ENCODE peak calls at places on chromosomes 3 and 15, in four cellular contexts. Z is K562, K is GM12878, J is HepG2. P is an unnamed sample.

GRCh38 chr3:141373768-141374526 is 5.6 kb downstream of the ZBTB38 start:
- DNase-seq in Z (no peak), K (no peak), J (no peak), P (no peak)

GRCh38 chr15:68075764-68076385 is 21.8 kb downstream of the PIAS1 start:
- DNase-seq in J (no peak), K (no peak), Z (no peak), P (no peak)

GRCh38 chr3:49469037-49469875 is 811 bp upstream of the DAG1 start:
- DNase-seq in K (no peak), Z (peak), J (peak), P (peak)

GRCh38 chr15:77702211-77702957 is 69.7 kb upstream of the LINGO1 start:
- DNase-seq in Z (peak), J (no peak), K (no peak), P (no peak)

GRCh38 chr3:131821376-131821775 is 213.4 kb downstream of the CPNE4 start:
- DNase-seq in K (no peak), Z (no peak), J (no peak), P (no peak)

GRCh38 chr3:133042778-133043177 is 4.6 kb downstream of the TMEM108 start:
- DNase-seq in Z (no peak), K (no peak), J (no peak), P (no peak)

GRCh38 chr15:66077320-66077663 is 176.3 kb downstream of the MEGF11 start:
- DNase-seq in J (no peak), K (no peak), Z (no peak), P (no peak)

GRCh38 chr15:46576611-46577010 is 941.8 kb downstream of the SQOR start:
- DNase-seq in Z (no peak), J (no peak), K (no peak), P (no peak)

GRCh38 chr3:155744626-155745324 is at the start of gene PLCH1:
- DNase-seq in K (no peak), Z (peak), J (peak), P (peak)

GRCh38 chr3:197001972-197002700 is 27.5 kb downstream of the MELTF start:
- DNase-seq in Z (no peak), J (no peak), K (no peak), P (no peak)

GRCh38 chr3:61117045-61117898 is 134.0 kb downstream of the FHIT start:
- DNase-seq in Z (no peak), K (no peak), J (no peak), P (no peak)

GRCh38 chr15:23855260-23855659 is 168.2 kb upstream of the NDN start:
- DNase-seq in Z (no peak), K (no peak), J (no peak), P (no peak)

GRCh38 chr15:28019594-28020320 is 79.4 kb downstream of the OCA2 start:
- DNase-seq in J (no peak), K (no peak), Z (peak), P (peak)

GRCh38 chr3:33250712-33251111 is 26.5 kb upstream of the FBXL2 start:
- DNase-seq in Z (no peak), K (no peak), J (no peak), P (no peak)

GRCh38 chr15:63365004-63365555 is 16.6 kb downstream of the CA12 start:
- DNase-seq in K (no peak), J (no peak), Z (no peak), P (no peak)

GRCh38 chr3:46280105-46280797 is 38.0 kb downstream of the CCR3 start:
- DNase-seq in Z (no peak), K (no peak), J (no peak), P (no peak)

GRCh38 chr15:69119016-69119415 is 41.4 kb upstream of the GLCE start:
- DNase-seq in K (no peak), J (no peak), Z (no peak), P (no peak)

GRCh38 chr3:45790611-45791010 is 5.7 kb downstream of the SLC6A20 start:
- DNase-seq in K (no peak), J (no peak), Z (no peak), P (no peak)

GRCh38 chr3:151614-152189 is 44.9 kb upstream of the CHL1 start:
- DNase-seq in Z (no peak), J (no peak), K (no peak), P (no peak)

GRCh38 chr15:80639168-80639555 is 55.9 kb upstream of the ABHD17C start:
- DNase-seq in K (no peak), J (no peak), Z (no peak), P (no peak)

GRCh38 chr15:98953000-98953776 is 54.4 kb downstream of the PGPEP1L start:
- DNase-seq in Z (no peak), J (no peak), K (peak), P (no peak)

GRCh38 chr3:100748220-100748619 is 38.9 kb downstream of the TFG start:
- DNase-seq in Z (peak), J (no peak), K (no peak), P (no peak)

GRCh38 chr3:195458188-195458800 is 15.5 kb upstream of the ACAP2 start:
- DNase-seq in K (no peak), Z (no peak), J (no peak), P (no peak)
- TF ChIP-seq NFIC in K (no peak), Z (no peak), J (no peak), P (no peak)

DNA sequence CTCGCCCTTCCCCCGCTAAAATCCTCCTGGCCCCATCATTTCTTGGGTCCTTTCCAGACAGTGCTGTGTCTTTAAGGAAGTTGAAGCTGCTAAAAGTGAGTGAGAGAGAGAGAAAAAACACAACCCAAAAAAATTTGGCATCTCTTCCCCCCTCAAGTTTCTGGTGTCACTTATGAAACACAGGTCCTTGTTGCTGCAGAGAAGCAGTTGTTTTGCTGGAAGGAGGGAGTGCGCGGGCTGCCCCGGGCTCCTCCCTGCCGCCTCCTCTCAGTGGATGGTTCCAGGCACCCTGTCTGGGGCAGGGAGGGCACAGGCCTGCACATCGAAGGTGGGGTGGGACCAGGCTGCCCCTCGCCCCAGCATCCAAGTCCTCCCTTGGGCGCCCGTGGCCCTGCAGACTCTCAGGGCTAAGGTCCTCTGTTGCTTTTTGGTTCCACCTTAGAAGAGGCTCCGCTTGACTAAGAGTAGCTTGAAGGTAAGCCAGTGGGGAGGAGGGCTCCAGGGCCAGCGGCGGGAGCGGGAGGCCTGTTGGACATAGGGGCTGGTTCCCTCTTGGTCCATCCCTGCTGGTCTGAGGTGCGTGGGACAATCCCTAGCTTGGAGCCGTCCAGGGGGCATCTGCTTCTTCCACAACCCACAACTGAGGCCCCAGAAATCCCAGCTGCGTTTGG is at the start of gene ISLR:
- DNase-seq in Z (no peak), K (no peak), J (no peak), P (peak)
- TF ChIP-seq NFIC in Z (no peak), K (no peak), J (no peak), P (peak)

GRCh38 chr15:89817701-89818280 is 3.1 kb upstream of the ANPEP start:
- DNase-seq in K (no peak), J (no peak), Z (no peak), P (no peak)
- TF ChIP-seq NFIC in K (no peak), J (no peak), Z (no peak), P (no peak)

GRCh38 chr15:70477750-70478250 is 285.6 kb downstream of the UACA start:
- DNase-seq in J (no peak), K (no peak), Z (no peak), P (no peak)

GRCh38 chr15:70480196-70480856 is 283.0 kb downstream of the UACA start:
- DNase-seq in Z (no peak), K (no peak), J (no peak), P (no peak)

GRCh38 chr15:70479056-70479455 is 284.3 kb downstream of the UACA start:
- DNase-seq in K (no peak), Z (no peak), J (no peak), P (no peak)

GRCh38 chr15:70479785-70480184 is 283.6 kb downstream of the UACA start:
- DNase-seq in Z (no peak), K (no peak), J (no peak), P (no peak)

GRCh38 chr15:70478251-70478990 is 284.9 kb downstream of the UACA start:
- DNase-seq in J (no peak), Z (no peak), K (no peak), P (peak)
- TF ChIP-seq NFIC in J (no peak), Z (no peak), K (no peak), P (no peak)

DNA sequence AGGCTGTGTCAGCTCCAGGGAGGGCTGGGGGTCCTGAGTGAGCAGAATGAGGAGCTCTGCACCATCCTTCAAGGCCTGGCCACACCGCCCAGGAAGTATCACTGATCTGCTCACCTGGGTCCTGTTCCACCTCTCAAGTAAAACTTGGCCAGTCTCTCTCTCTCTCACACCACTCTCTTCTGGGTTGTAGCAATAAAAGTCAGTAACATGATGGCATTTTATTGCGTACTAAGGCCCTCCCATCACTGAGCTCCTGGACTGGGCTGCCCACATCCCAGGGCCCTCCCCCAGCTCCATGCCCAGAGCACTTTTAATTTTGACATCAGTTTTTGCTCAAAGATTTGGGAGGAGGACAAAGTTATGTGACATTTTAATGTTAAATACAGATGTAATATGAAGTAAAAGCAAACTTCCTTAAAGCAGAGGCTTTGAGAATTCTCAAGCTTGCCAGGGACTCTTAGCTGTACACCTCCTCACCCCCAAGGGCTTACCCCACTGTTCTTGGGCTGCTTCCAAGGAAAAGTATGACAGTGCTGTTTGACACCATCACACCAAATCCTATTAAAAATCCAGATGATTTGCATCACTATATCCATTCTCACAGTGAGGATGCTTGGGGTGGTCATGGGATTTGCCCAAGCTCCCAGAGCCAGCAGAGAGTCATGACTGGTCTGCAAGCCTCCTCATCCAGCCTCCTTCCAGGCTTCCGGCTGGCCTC is 105.1 kb upstream of the SLCO2A1 start:
- DNase-seq in K (no peak), Z (no peak), J (no peak), P (no peak)
- TF ChIP-seq NFIC in K (no peak), Z (no peak), J (no peak), P (no peak)

DNA sequence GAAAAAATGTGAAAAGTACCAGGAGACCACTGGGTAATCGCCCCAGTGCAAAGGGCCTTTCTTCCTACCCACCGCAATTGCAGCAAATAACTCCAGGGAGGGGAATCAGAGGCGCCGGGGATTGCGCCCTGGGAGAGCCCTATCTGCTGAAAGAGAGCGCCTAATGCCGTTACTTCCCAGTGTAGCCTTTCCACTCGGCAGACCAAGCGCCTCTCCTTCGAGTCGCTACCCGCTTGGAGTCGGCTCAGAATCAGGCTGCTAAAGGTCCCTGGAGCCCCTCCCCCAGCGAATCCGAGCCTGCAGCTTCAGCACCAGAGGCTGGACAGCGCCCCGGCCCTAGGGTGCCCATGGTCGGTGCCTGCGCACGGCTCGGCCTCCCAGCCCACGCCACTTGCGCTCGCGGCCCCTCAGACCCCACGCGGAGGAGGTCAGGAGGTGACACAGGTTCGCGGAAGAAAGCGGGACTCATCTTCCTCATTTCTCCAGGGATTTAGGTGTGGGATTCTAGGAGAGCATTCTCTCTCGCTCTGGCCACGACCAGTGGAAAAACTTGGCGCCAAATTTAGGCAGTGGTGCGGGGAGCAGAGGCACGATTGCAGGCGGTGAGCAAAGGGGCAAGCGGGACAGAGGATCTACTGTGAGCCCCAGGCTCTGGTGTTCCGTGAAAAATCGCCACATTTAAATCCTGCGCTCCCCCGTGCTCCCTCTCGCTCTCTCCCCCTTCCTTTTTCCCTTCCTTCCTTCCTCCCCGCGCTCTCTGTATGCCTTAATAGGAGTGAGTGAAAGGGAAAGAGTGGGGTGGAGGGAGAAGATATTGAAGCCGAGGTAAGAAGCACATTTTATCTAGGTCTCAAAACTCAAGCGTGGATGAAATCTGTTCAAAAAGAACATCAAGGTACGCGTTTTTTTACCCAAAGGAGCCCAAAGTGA is 15.4 kb upstream of the AEN start:
- DNase-seq in K (no peak), Z (peak), J (no peak), P (peak)
- TF ChIP-seq NFIC in K (no peak), Z (no peak), J (no peak), P (no peak)

GRCh38 chr3:169661567-169662214 is 1.8 kb downstream of the MECOM start:
- DNase-seq in Z (peak), K (no peak), J (no peak), P (peak)
- TF ChIP-seq NFIC in Z (no peak), K (no peak), J (no peak), P (no peak)

GRCh38 chr3:171159024-171159821 is 132.7 kb upstream of the SLC2A2 start:
- DNase-seq in Z (peak), J (no peak), K (no peak), P (no peak)

GRCh38 chr3:171155122-171155700 is 128.7 kb upstream of the SLC2A2 start:
- DNase-seq in K (no peak), Z (no peak), J (no peak), P (no peak)

GRCh38 chr3:171157980-171158379 is 131.5 kb upstream of the SLC2A2 start:
- DNase-seq in Z (no peak), J (no peak), K (no peak), P (no peak)

GRCh38 chr3:171156455-171157005 is 130.0 kb upstream of the SLC2A2 start:
- DNase-seq in K (no peak), Z (no peak), J (peak), P (no peak)

DNA sequence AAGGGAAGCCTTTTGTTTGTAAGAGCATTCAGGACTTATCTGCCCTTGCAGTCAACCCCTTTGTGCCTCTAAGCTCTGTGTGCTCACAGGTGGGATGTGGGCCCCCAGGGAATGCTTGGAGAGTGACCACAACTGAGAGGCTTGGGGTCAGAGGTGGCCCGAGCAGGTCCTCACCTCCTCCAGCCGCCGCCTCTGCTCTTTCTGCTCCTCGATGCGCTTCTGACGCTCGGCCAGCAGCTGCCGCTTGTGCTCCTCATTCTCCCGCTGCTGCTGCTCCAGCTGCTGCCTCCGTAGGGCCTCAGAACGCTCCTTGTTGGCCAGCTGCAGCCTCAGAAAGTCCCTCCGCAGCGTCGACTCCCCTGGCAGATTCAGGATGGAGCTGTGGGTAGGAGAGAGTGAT is 130.8 kb upstream of the SLC2A2 start:
- DNase-seq in K (no peak), J (peak), Z (no peak), P (no peak)
- TF ChIP-seq NFIC in K (no peak), J (no peak), Z (no peak), P (no peak)

GRCh38 chr15:55703873-55704285 is 39.1 kb downstream of the PRTG start:
- DNase-seq in K (peak), J (no peak), Z (no peak), P (no peak)
- TF ChIP-seq NFIC in K (no peak), J (no peak), Z (no peak), P (no peak)

GRCh38 chr15:32799904-32800535 is 82.2 kb downstream of the GREM1 start:
- DNase-seq in K (no peak), J (no peak), Z (no peak), P (no peak)
- TF ChIP-seq NFIC in K (no peak), J (no peak), Z (no peak), P (no peak)

P was measured in SK-N-SH.